ENCODE peak calls at places on chromosome 20, in eight cellular contexts. One of them, this sample, is unnamed.

GRCh38 chr20:24648919-24649318 is 179.5 kb downstream of the SYNDIG1 start:
- DNase-seq in pancreas: no peak
- DNase-seq in cardiac muscle cell: no peak
- DNase-seq in effector CD4-positive, alpha-beta T cell: no peak
- DNase-seq in CD8-positive, alpha-beta T cell: no peak
- DNase-seq in progenitor cell of endocrine pancreas: no peak
- DNase-seq in Caki2: no peak
- DNase-seq in activated effector memory CD4-positive, alpha-beta T cell treated with anti-CD3 and anti-CD28 coated beads, Interleukin-2, amount 50 U/mL, for 16 hours: no peak
- DNase-seq in this sample: no peak

GRCh38 chr20:926646-927045 is 10.5 kb upstream of the ANGPT4 start:
- DNase-seq in pancreas: no peak
- DNase-seq in cardiac muscle cell: no peak
- DNase-seq in effector CD4-positive, alpha-beta T cell: no peak
- DNase-seq in CD8-positive, alpha-beta T cell: no peak
- DNase-seq in progenitor cell of endocrine pancreas: no peak
- DNase-seq in Caki2: no peak
- DNase-seq in activated effector memory CD4-positive, alpha-beta T cell treated with anti-CD3 and anti-CD28 coated beads, Interleukin-2, amount 50 U/mL, for 16 hours: no peak
- DNase-seq in this sample: no peak

GRCh38 chr20:10412591-10413408 is 21.2 kb downstream of the MKKS start:
- DNase-seq in pancreas: no peak
- DNase-seq in cardiac muscle cell: peak
- DNase-seq in effector CD4-positive, alpha-beta T cell: no peak
- DNase-seq in CD8-positive, alpha-beta T cell: no peak
- DNase-seq in progenitor cell of endocrine pancreas: no peak
- DNase-seq in Caki2: peak
- DNase-seq in activated effector memory CD4-positive, alpha-beta T cell treated with anti-CD3 and anti-CD28 coated beads, Interleukin-2, amount 50 U/mL, for 16 hours: no peak
- DNase-seq in this sample: no peak

GRCh38 chr20:18705490-18705889 is 108.1 kb upstream of the SCP2D1 start:
- DNase-seq in pancreas: no peak
- DNase-seq in cardiac muscle cell: peak
- DNase-seq in effector CD4-positive, alpha-beta T cell: no peak
- DNase-seq in CD8-positive, alpha-beta T cell: no peak
- DNase-seq in progenitor cell of endocrine pancreas: no peak
- DNase-seq in Caki2: no peak
- DNase-seq in activated effector memory CD4-positive, alpha-beta T cell treated with anti-CD3 and anti-CD28 coated beads, Interleukin-2, amount 50 U/mL, for 16 hours: no peak
- DNase-seq in this sample: no peak

GRCh38 chr20:21125072-21125848 is 622 bp upstream of the KIZ start:
- DNase-seq in pancreas: peak
- DNase-seq in cardiac muscle cell: peak
- DNase-seq in effector CD4-positive, alpha-beta T cell: no peak
- DNase-seq in CD8-positive, alpha-beta T cell: no peak
- DNase-seq in progenitor cell of endocrine pancreas: peak
- DNase-seq in Caki2: no peak
- DNase-seq in activated effector memory CD4-positive, alpha-beta T cell treated with anti-CD3 and anti-CD28 coated beads, Interleukin-2, amount 50 U/mL, for 16 hours: no peak
- DNase-seq in this sample: peak

GRCh38 chr20:50415516-50416268 is 94.5 kb upstream of the PTPN1 start:
- DNase-seq in pancreas: peak
- DNase-seq in cardiac muscle cell: peak
- DNase-seq in effector CD4-positive, alpha-beta T cell: no peak
- DNase-seq in CD8-positive, alpha-beta T cell: no peak
- DNase-seq in progenitor cell of endocrine pancreas: no peak
- DNase-seq in Caki2: peak
- DNase-seq in activated effector memory CD4-positive, alpha-beta T cell treated with anti-CD3 and anti-CD28 coated beads, Interleukin-2, amount 50 U/mL, for 16 hours: no peak
- DNase-seq in this sample: peak

GRCh38 chr20:53683506-53683905 is 89.9 kb upstream of the ZNF217 start:
- DNase-seq in pancreas: no peak
- DNase-seq in cardiac muscle cell: no peak
- DNase-seq in effector CD4-positive, alpha-beta T cell: no peak
- DNase-seq in CD8-positive, alpha-beta T cell: no peak
- DNase-seq in progenitor cell of endocrine pancreas: no peak
- DNase-seq in Caki2: no peak
- DNase-seq in activated effector memory CD4-positive, alpha-beta T cell treated with anti-CD3 and anti-CD28 coated beads, Interleukin-2, amount 50 U/mL, for 16 hours: no peak
- DNase-seq in this sample: no peak

GRCh38 chr20:40591104-40591503 is 97.9 kb downstream of the MAFB start:
- DNase-seq in pancreas: no peak
- DNase-seq in cardiac muscle cell: no peak
- DNase-seq in effector CD4-positive, alpha-beta T cell: no peak
- DNase-seq in CD8-positive, alpha-beta T cell: no peak
- DNase-seq in progenitor cell of endocrine pancreas: no peak
- DNase-seq in Caki2: no peak
- DNase-seq in activated effector memory CD4-positive, alpha-beta T cell treated with anti-CD3 and anti-CD28 coated beads, Interleukin-2, amount 50 U/mL, for 16 hours: no peak
- DNase-seq in this sample: no peak

GRCh38 chr20:25090492-25091429 is 8.8 kb upstream of the VSX1 start:
- DNase-seq in pancreas: no peak
- DNase-seq in cardiac muscle cell: no peak
- DNase-seq in effector CD4-positive, alpha-beta T cell: peak
- DNase-seq in CD8-positive, alpha-beta T cell: peak
- DNase-seq in progenitor cell of endocrine pancreas: no peak
- DNase-seq in Caki2: no peak
- DNase-seq in activated effector memory CD4-positive, alpha-beta T cell treated with anti-CD3 and anti-CD28 coated beads, Interleukin-2, amount 50 U/mL, for 16 hours: peak
- DNase-seq in this sample: no peak

GRCh38 chr20:4987130-4987529 is 14.2 kb downstream of the SLC23A2 start:
- DNase-seq in pancreas: no peak
- DNase-seq in cardiac muscle cell: no peak
- DNase-seq in effector CD4-positive, alpha-beta T cell: no peak
- DNase-seq in CD8-positive, alpha-beta T cell: no peak
- DNase-seq in progenitor cell of endocrine pancreas: no peak
- DNase-seq in Caki2: no peak
- DNase-seq in activated effector memory CD4-positive, alpha-beta T cell treated with anti-CD3 and anti-CD28 coated beads, Interleukin-2, amount 50 U/mL, for 16 hours: peak
- DNase-seq in this sample: no peak

GRCh38 chr20:796916-797315 is 28.6 kb upstream of the SLC52A3 start:
- DNase-seq in pancreas: no peak
- DNase-seq in cardiac muscle cell: no peak
- DNase-seq in effector CD4-positive, alpha-beta T cell: no peak
- DNase-seq in CD8-positive, alpha-beta T cell: no peak
- DNase-seq in progenitor cell of endocrine pancreas: no peak
- DNase-seq in Caki2: no peak
- DNase-seq in activated effector memory CD4-positive, alpha-beta T cell treated with anti-CD3 and anti-CD28 coated beads, Interleukin-2, amount 50 U/mL, for 16 hours: no peak
- DNase-seq in this sample: no peak

GRCh38 chr20:6595704-6596103 is 171.8 kb upstream of the BMP2 start:
- DNase-seq in pancreas: no peak
- DNase-seq in cardiac muscle cell: peak
- DNase-seq in effector CD4-positive, alpha-beta T cell: no peak
- DNase-seq in CD8-positive, alpha-beta T cell: no peak
- DNase-seq in progenitor cell of endocrine pancreas: no peak
- DNase-seq in Caki2: no peak
- DNase-seq in activated effector memory CD4-positive, alpha-beta T cell treated with anti-CD3 and anti-CD28 coated beads, Interleukin-2, amount 50 U/mL, for 16 hours: no peak
- DNase-seq in this sample: no peak